ENCODE peak calls at places on chromosomes 16 and 17, in six cellular contexts. I is spleen, A is AG10803, X is kidney tubule cell, V is PC-3, D is non-pigmented ciliary epithelial cell. F is an unnamed sample.

GRCh38 chr17:69441179-69441578 is 26.7 kb downstream of the MAP2K6 start:
- DNase-seq in D (no peak), A (no peak), I (no peak), V (no peak), X (no peak), F (no peak)

GRCh38 chr17:61451538-61452300 is 503 bp upstream of the TBX4 start:
- DNase-seq in D (no peak), X (no peak), A (no peak), I (no peak), V (no peak), F (no peak)

GRCh38 chr16:6218855-6219254 is 1113.8 kb upstream of the RBFOX1 start:
- DNase-seq in A (no peak), X (no peak), D (no peak), V (no peak), I (no peak), F (no peak)

GRCh38 chr17:63579633-63580032 is 21.1 kb upstream of the TACO1 start:
- DNase-seq in D (no peak), A (no peak), V (no peak), X (peak; percentile 14), I (no peak), F (no peak)

GRCh38 chr17:62688398-62689140 is 61.1 kb downstream of the MRC2 start:
- DNase-seq in I (no peak), X (peak; percentile 54), A (no peak), V (no peak), D (no peak), F (no peak)

GRCh38 chr17:72472116-72472515 is 351.3 kb downstream of the SOX9 start:
- DNase-seq in I (no peak), X (no peak), D (no peak), V (no peak), A (no peak), F (no peak)

GRCh38 chr16:57862698-57863433 is 60.6 kb upstream of the KIFC3 start:
- DNase-seq in X (peak; percentile 61), I (no peak), A (no peak), V (no peak), D (no peak), F (no peak)

GRCh38 chr17:41329279-41329925 is 13.9 kb upstream of the KRTAP17-1 start:
- DNase-seq in D (peak; percentile 17), X (peak; percentile 75), A (peak; percentile 64), I (no peak), V (peak; percentile 69), F (peak; percentile 42)

GRCh38 chr17:50963139-50963538 is 97.0 kb upstream of the TOB1 start:
- DNase-seq in A (peak; percentile 87), V (no peak), X (no peak), I (no peak), D (no peak), F (no peak)

GRCh38 chr16:56807011-56807675 is 57.9 kb upstream of the SLC12A3 start:
- DNase-seq in A (peak; percentile 44), D (peak; percentile 60), I (no peak), X (peak; percentile 23), V (peak; percentile 70), F (peak; percentile 33)

GRCh38 chr17:82909322-82909904 is 69.6 kb upstream of the ZNF750 start:
- DNase-seq in X (no peak), A (no peak), D (no peak), V (no peak), I (no peak), F (no peak)

GRCh38 chr17:4536742-4537411 is 18.3 kb downstream of the MYBBP1A start:
- DNase-seq in A (peak; percentile 25), V (no peak), I (no peak), X (no peak), D (no peak), F (no peak)

GRCh38 chr17:33977729-33978514 is 277.2 kb upstream of the CCL2 start:
- DNase-seq in X (no peak), V (no peak), A (no peak), I (no peak), D (no peak), F (no peak)

GRCh38 chr17:63075969-63076368 is 109.9 kb downstream of the TANC2 start:
- DNase-seq in I (no peak), A (no peak), V (no peak), X (no peak), D (no peak), F (no peak)

GRCh38 chr17:30290696-30291570 is 811 bp downstream of the BLMH start:
- DNase-seq in A (peak; percentile 11), V (peak; percentile 58), X (peak; percentile 56), D (no peak), I (peak; percentile 81), F (peak; percentile 86)

F was measured in bronchial epithelial cell.